ENCODE peak calls at places on chromosome 16, in six cellular contexts. One of them, this sample, is unnamed.

GRCh38 chr16:14401839-14402115 is 228.3 kb downstream of the PARN start:
- DNase-seq in type B pancreatic cell: no peak
- DNase-seq in activated CD8-positive, alpha-beta memory T cell treated with anti-CD3 and anti-CD28 coated beads, Interleukin-2, amount 50 U/mL, for 4 hours: no peak
- DNase-seq in effector CD4-positive, alpha-beta T cell: no peak
- DNase-seq in effector memory CD4-positive, alpha-beta T cell: no peak
- DNase-seq in stimulated activated CD8-positive, alpha-beta memory T cell treated with anti-CD3 and anti-CD28 coated beads, Interleukin-7, amount 100 ng/mL, for 24 hours: no peak
- DNase-seq in this sample: no peak

GRCh38 chr16:55502801-55503366 is 6.0 kb upstream of the LPCAT2 start:
- DNase-seq in type B pancreatic cell: no peak
- DNase-seq in activated CD8-positive, alpha-beta memory T cell treated with anti-CD3 and anti-CD28 coated beads, Interleukin-2, amount 50 U/mL, for 4 hours: no peak
- DNase-seq in stimulated activated CD8-positive, alpha-beta memory T cell treated with anti-CD3 and anti-CD28 coated beads, Interleukin-7, amount 100 ng/mL, for 24 hours: no peak
- DNase-seq in effector memory CD4-positive, alpha-beta T cell: no peak
- DNase-seq in effector CD4-positive, alpha-beta T cell: no peak
- DNase-seq in this sample: no peak

GRCh38 chr16:75120253-75120652 is 3.7 kb upstream of the LDHD start:
- DNase-seq in effector memory CD4-positive, alpha-beta T cell: no peak
- DNase-seq in effector CD4-positive, alpha-beta T cell: no peak
- DNase-seq in stimulated activated CD8-positive, alpha-beta memory T cell treated with anti-CD3 and anti-CD28 coated beads, Interleukin-7, amount 100 ng/mL, for 24 hours: no peak
- DNase-seq in type B pancreatic cell: no peak
- DNase-seq in activated CD8-positive, alpha-beta memory T cell treated with anti-CD3 and anti-CD28 coated beads, Interleukin-2, amount 50 U/mL, for 4 hours: no peak
- DNase-seq in this sample: no peak

GRCh38 chr16:1788708-1789100 is 4.8 kb downstream of the IGFALS start:
- DNase-seq in type B pancreatic cell: no peak
- DNase-seq in activated CD8-positive, alpha-beta memory T cell treated with anti-CD3 and anti-CD28 coated beads, Interleukin-2, amount 50 U/mL, for 4 hours: no peak
- DNase-seq in effector memory CD4-positive, alpha-beta T cell: no peak
- DNase-seq in stimulated activated CD8-positive, alpha-beta memory T cell treated with anti-CD3 and anti-CD28 coated beads, Interleukin-7, amount 100 ng/mL, for 24 hours: no peak
- DNase-seq in effector CD4-positive, alpha-beta T cell: no peak
- DNase-seq in this sample: no peak

GRCh38 chr16:89446136-89446974 is 44.0 kb downstream of the ANKRD11 start:
- DNase-seq in type B pancreatic cell: no peak
- DNase-seq in effector CD4-positive, alpha-beta T cell: no peak
- DNase-seq in effector memory CD4-positive, alpha-beta T cell: no peak
- DNase-seq in stimulated activated CD8-positive, alpha-beta memory T cell treated with anti-CD3 and anti-CD28 coated beads, Interleukin-7, amount 100 ng/mL, for 24 hours: no peak
- DNase-seq in activated CD8-positive, alpha-beta memory T cell treated with anti-CD3 and anti-CD28 coated beads, Interleukin-2, amount 50 U/mL, for 4 hours: peak
- DNase-seq in this sample: peak

GRCh38 chr16:75111514-75112280 is 4.9 kb downstream of the LDHD start:
- DNase-seq in effector memory CD4-positive, alpha-beta T cell: no peak
- DNase-seq in effector CD4-positive, alpha-beta T cell: no peak
- DNase-seq in stimulated activated CD8-positive, alpha-beta memory T cell treated with anti-CD3 and anti-CD28 coated beads, Interleukin-7, amount 100 ng/mL, for 24 hours: no peak
- DNase-seq in type B pancreatic cell: no peak
- DNase-seq in activated CD8-positive, alpha-beta memory T cell treated with anti-CD3 and anti-CD28 coated beads, Interleukin-2, amount 50 U/mL, for 4 hours: no peak
- DNase-seq in this sample: no peak

GRCh38 chr16:13244770-13245169 is 343.4 kb downstream of the SHISA9 start:
- DNase-seq in activated CD8-positive, alpha-beta memory T cell treated with anti-CD3 and anti-CD28 coated beads, Interleukin-2, amount 50 U/mL, for 4 hours: no peak
- DNase-seq in stimulated activated CD8-positive, alpha-beta memory T cell treated with anti-CD3 and anti-CD28 coated beads, Interleukin-7, amount 100 ng/mL, for 24 hours: no peak
- DNase-seq in type B pancreatic cell: no peak
- DNase-seq in effector CD4-positive, alpha-beta T cell: no peak
- DNase-seq in effector memory CD4-positive, alpha-beta T cell: no peak
- DNase-seq in this sample: no peak

GRCh38 chr16:85286970-85287814 is 174.9 kb upstream of the CIBAR2 start:
- DNase-seq in stimulated activated CD8-positive, alpha-beta memory T cell treated with anti-CD3 and anti-CD28 coated beads, Interleukin-7, amount 100 ng/mL, for 24 hours: no peak
- DNase-seq in effector CD4-positive, alpha-beta T cell: no peak
- DNase-seq in activated CD8-positive, alpha-beta memory T cell treated with anti-CD3 and anti-CD28 coated beads, Interleukin-2, amount 50 U/mL, for 4 hours: no peak
- DNase-seq in effector memory CD4-positive, alpha-beta T cell: no peak
- DNase-seq in type B pancreatic cell: no peak
- DNase-seq in this sample: no peak

GRCh38 chr16:49644143-49644460 is 211.8 kb downstream of the ZNF423 start:
- DNase-seq in effector memory CD4-positive, alpha-beta T cell: no peak
- DNase-seq in effector CD4-positive, alpha-beta T cell: no peak
- DNase-seq in type B pancreatic cell: no peak
- DNase-seq in activated CD8-positive, alpha-beta memory T cell treated with anti-CD3 and anti-CD28 coated beads, Interleukin-2, amount 50 U/mL, for 4 hours: no peak
- DNase-seq in stimulated activated CD8-positive, alpha-beta memory T cell treated with anti-CD3 and anti-CD28 coated beads, Interleukin-7, amount 100 ng/mL, for 24 hours: no peak
- DNase-seq in this sample: no peak

GRCh38 chr16:77574867-77575619 is 140.2 kb upstream of the ADAMTS18 start:
- DNase-seq in type B pancreatic cell: no peak
- DNase-seq in effector memory CD4-positive, alpha-beta T cell: no peak
- DNase-seq in effector CD4-positive, alpha-beta T cell: no peak
- DNase-seq in stimulated activated CD8-positive, alpha-beta memory T cell treated with anti-CD3 and anti-CD28 coated beads, Interleukin-7, amount 100 ng/mL, for 24 hours: no peak
- DNase-seq in activated CD8-positive, alpha-beta memory T cell treated with anti-CD3 and anti-CD28 coated beads, Interleukin-2, amount 50 U/mL, for 4 hours: no peak
- DNase-seq in this sample: no peak